ENCODE peak calls at places on chromosomes 13 and 19, in eight cellular contexts. One of them, this sample, is unnamed.

GRCh38 chr19:33477781-33478180 is 43.8 kb downstream of the PEPD start:
- DNase-seq in colonic mucosa: no peak
- DNase-seq in mesothelial cell of epicardium: no peak
- DNase-seq in fibroblast of lung: peak
- DNase-seq in transverse colon: no peak
- DNase-seq in esophagus muscularis mucosa: no peak
- DNase-seq in bronchial epithelial cell: no peak
- DNase-seq in stomach: no peak
- DNase-seq in this sample: no peak

GRCh38 chr19:35462476-35462953 is 14.5 kb downstream of the FFAR2 start:
- DNase-seq in bronchial epithelial cell: no peak
- DNase-seq in mesothelial cell of epicardium: no peak
- DNase-seq in colonic mucosa: peak
- DNase-seq in stomach: no peak
- DNase-seq in esophagus muscularis mucosa: no peak
- DNase-seq in transverse colon: peak
- DNase-seq in fibroblast of lung: no peak
- DNase-seq in this sample: peak

GRCh38 chr19:55913643-55914268 is 18.4 kb downstream of the NLRP13 start:
- DNase-seq in stomach: no peak
- DNase-seq in esophagus muscularis mucosa: peak
- DNase-seq in colonic mucosa: no peak
- DNase-seq in mesothelial cell of epicardium: no peak
- DNase-seq in bronchial epithelial cell: no peak
- DNase-seq in transverse colon: no peak
- DNase-seq in fibroblast of lung: no peak
- DNase-seq in this sample: no peak

GRCh38 chr13:36850790-36851438 is 31.9 kb downstream of the RFXAP start:
- DNase-seq in stomach: no peak
- DNase-seq in esophagus muscularis mucosa: no peak
- DNase-seq in bronchial epithelial cell: no peak
- DNase-seq in mesothelial cell of epicardium: no peak
- DNase-seq in transverse colon: peak
- DNase-seq in colonic mucosa: peak
- DNase-seq in fibroblast of lung: no peak
- DNase-seq in this sample: no peak

GRCh38 chr13:44276061-44276460 is 97.6 kb upstream of the SERP2 start:
- DNase-seq in mesothelial cell of epicardium: no peak
- DNase-seq in colonic mucosa: no peak
- DNase-seq in bronchial epithelial cell: no peak
- DNase-seq in fibroblast of lung: no peak
- DNase-seq in stomach: no peak
- DNase-seq in esophagus muscularis mucosa: no peak
- DNase-seq in transverse colon: no peak
- DNase-seq in this sample: no peak

GRCh38 chr13:24247016-24247415 is 62.4 kb upstream of the C1QTNF9 start:
- DNase-seq in colonic mucosa: no peak
- DNase-seq in esophagus muscularis mucosa: no peak
- DNase-seq in bronchial epithelial cell: no peak
- DNase-seq in mesothelial cell of epicardium: no peak
- DNase-seq in transverse colon: no peak
- DNase-seq in fibroblast of lung: no peak
- DNase-seq in stomach: no peak
- DNase-seq in this sample: no peak

GRCh38 chr13:113448885-113449692 is 4.2 kb downstream of the ADPRHL1 start:
- DNase-seq in stomach: peak
- DNase-seq in transverse colon: peak
- DNase-seq in fibroblast of lung: no peak
- DNase-seq in colonic mucosa: peak
- DNase-seq in bronchial epithelial cell: peak
- DNase-seq in mesothelial cell of epicardium: no peak
- DNase-seq in esophagus muscularis mucosa: no peak
- DNase-seq in this sample: no peak

GRCh38 chr19:10535613-10536012 is 8.1 kb upstream of the ATG4D start:
- DNase-seq in esophagus muscularis mucosa: no peak
- DNase-seq in mesothelial cell of epicardium: no peak
- DNase-seq in bronchial epithelial cell: peak
- DNase-seq in transverse colon: no peak
- DNase-seq in stomach: no peak
- DNase-seq in fibroblast of lung: peak
- DNase-seq in colonic mucosa: no peak
- DNase-seq in this sample: no peak

GRCh38 chr13:85616275-85616674 is 182.9 kb downstream of the SLITRK6 start:
- DNase-seq in esophagus muscularis mucosa: no peak
- DNase-seq in stomach: no peak
- DNase-seq in bronchial epithelial cell: peak
- DNase-seq in fibroblast of lung: peak
- DNase-seq in colonic mucosa: no peak
- DNase-seq in mesothelial cell of epicardium: no peak
- DNase-seq in transverse colon: no peak
- DNase-seq in this sample: no peak

GRCh38 chr19:46659151-46660007 is 1.6 kb downstream of the DACT3 start:
- DNase-seq in fibroblast of lung: no peak
- DNase-seq in stomach: no peak
- DNase-seq in esophagus muscularis mucosa: no peak
- DNase-seq in mesothelial cell of epicardium: peak
- DNase-seq in transverse colon: peak
- DNase-seq in bronchial epithelial cell: no peak
- DNase-seq in colonic mucosa: peak
- DNase-seq in this sample: no peak

GRCh38 chr13:113840541-113841354 is 23.1 kb downstream of the GAS6 start:
- DNase-seq in colonic mucosa: no peak
- DNase-seq in fibroblast of lung: no peak
- DNase-seq in transverse colon: no peak
- DNase-seq in stomach: no peak
- DNase-seq in esophagus muscularis mucosa: no peak
- DNase-seq in bronchial epithelial cell: no peak
- DNase-seq in mesothelial cell of epicardium: no peak
- DNase-seq in this sample: no peak

GRCh38 chr19:33779849-33780248 is 16.8 kb upstream of the KCTD15 start:
- DNase-seq in colonic mucosa: no peak
- DNase-seq in stomach: no peak
- DNase-seq in mesothelial cell of epicardium: no peak
- DNase-seq in transverse colon: no peak
- DNase-seq in esophagus muscularis mucosa: no peak
- DNase-seq in fibroblast of lung: no peak
- DNase-seq in bronchial epithelial cell: no peak
- DNase-seq in this sample: no peak

GRCh38 chr19:32870981-32871451 is 1.4 kb upstream of the SLC7A9 start:
- DNase-seq in esophagus muscularis mucosa: no peak
- DNase-seq in colonic mucosa: no peak
- DNase-seq in bronchial epithelial cell: no peak
- DNase-seq in stomach: peak
- DNase-seq in fibroblast of lung: no peak
- DNase-seq in mesothelial cell of epicardium: no peak
- DNase-seq in transverse colon: no peak
- DNase-seq in this sample: no peak

GRCh38 chr19:45881909-45882528 is 3.9 kb downstream of the IRF2BP1 start:
- DNase-seq in mesothelial cell of epicardium: no peak
- DNase-seq in bronchial epithelial cell: no peak
- DNase-seq in transverse colon: peak
- DNase-seq in fibroblast of lung: no peak
- DNase-seq in stomach: peak
- DNase-seq in colonic mucosa: peak
- DNase-seq in esophagus muscularis mucosa: no peak
- DNase-seq in this sample: no peak

GRCh38 chr13:113187263-113187669 is 21.2 kb downstream of the PCID2 start:
- DNase-seq in colonic mucosa: peak
- DNase-seq in esophagus muscularis mucosa: no peak
- DNase-seq in bronchial epithelial cell: peak
- DNase-seq in mesothelial cell of epicardium: no peak
- DNase-seq in fibroblast of lung: peak
- DNase-seq in transverse colon: peak
- DNase-seq in stomach: peak
- DNase-seq in this sample: peak

GRCh38 chr13:45721203-45721731 is 19.1 kb downstream of the CBY2 start:
- DNase-seq in esophagus muscularis mucosa: peak
- DNase-seq in transverse colon: no peak
- DNase-seq in bronchial epithelial cell: no peak
- DNase-seq in mesothelial cell of epicardium: no peak
- DNase-seq in fibroblast of lung: no peak
- DNase-seq in stomach: no peak
- DNase-seq in colonic mucosa: no peak
- DNase-seq in this sample: no peak

GRCh38 chr19:33029746-33030303 is 34.9 kb downstream of the RHPN2 start:
- DNase-seq in fibroblast of lung: no peak
- DNase-seq in stomach: no peak
- DNase-seq in colonic mucosa: no peak
- DNase-seq in bronchial epithelial cell: no peak
- DNase-seq in esophagus muscularis mucosa: no peak
- DNase-seq in mesothelial cell of epicardium: no peak
- DNase-seq in transverse colon: no peak
- DNase-seq in this sample: no peak

GRCh38 chr13:43787998-43788397 is 1.2 kb upstream of the ENOX1 start:
- DNase-seq in bronchial epithelial cell: peak
- DNase-seq in colonic mucosa: no peak
- DNase-seq in esophagus muscularis mucosa: no peak
- DNase-seq in stomach: no peak
- DNase-seq in fibroblast of lung: peak
- DNase-seq in mesothelial cell of epicardium: no peak
- DNase-seq in transverse colon: no peak
- DNase-seq in this sample: peak

GRCh38 chr19:3693030-3693925 is 7.0 kb downstream of the PIP5K1C start:
- DNase-seq in esophagus muscularis mucosa: no peak
- DNase-seq in stomach: no peak
- DNase-seq in fibroblast of lung: no peak
- DNase-seq in bronchial epithelial cell: no peak
- DNase-seq in colonic mucosa: no peak
- DNase-seq in transverse colon: no peak
- DNase-seq in mesothelial cell of epicardium: no peak
- DNase-seq in this sample: no peak

GRCh38 chr19:3690551-3691371 is 9.5 kb downstream of the PIP5K1C start:
- DNase-seq in mesothelial cell of epicardium: no peak
- DNase-seq in stomach: no peak
- DNase-seq in esophagus muscularis mucosa: no peak
- DNase-seq in transverse colon: no peak
- DNase-seq in colonic mucosa: no peak
- DNase-seq in bronchial epithelial cell: no peak
- DNase-seq in fibroblast of lung: no peak
- DNase-seq in this sample: no peak

GRCh38 chr19:3692141-3693029 is 7.9 kb downstream of the PIP5K1C start:
- DNase-seq in transverse colon: no peak
- DNase-seq in esophagus muscularis mucosa: no peak
- DNase-seq in colonic mucosa: no peak
- DNase-seq in mesothelial cell of epicardium: no peak
- DNase-seq in bronchial epithelial cell: no peak
- DNase-seq in stomach: no peak
- DNase-seq in fibroblast of lung: no peak
- DNase-seq in this sample: no peak

GRCh38 chr19:3691726-3692125 is 8.5 kb downstream of the PIP5K1C start:
- DNase-seq in transverse colon: no peak
- DNase-seq in stomach: no peak
- DNase-seq in colonic mucosa: no peak
- DNase-seq in mesothelial cell of epicardium: no peak
- DNase-seq in esophagus muscularis mucosa: no peak
- DNase-seq in fibroblast of lung: no peak
- DNase-seq in bronchial epithelial cell: no peak
- DNase-seq in this sample: no peak

GRCh38 chr19:3691372-3691716 is 8.9 kb downstream of the PIP5K1C start:
- DNase-seq in mesothelial cell of epicardium: no peak
- DNase-seq in esophagus muscularis mucosa: no peak
- DNase-seq in bronchial epithelial cell: no peak
- DNase-seq in colonic mucosa: no peak
- DNase-seq in fibroblast of lung: no peak
- DNase-seq in stomach: no peak
- DNase-seq in transverse colon: no peak
- DNase-seq in this sample: no peak
- TF ChIP-seq CTCF in mesothelial cell of epicardium: no peak
- TF ChIP-seq CTCF in esophagus muscularis mucosa: no peak
- TF ChIP-seq CTCF in bronchial epithelial cell: no peak
- TF ChIP-seq CTCF in colonic mucosa: no peak
- TF ChIP-seq CTCF in fibroblast of lung: no peak
- TF ChIP-seq CTCF in stomach: no peak
- TF ChIP-seq CTCF in transverse colon: no peak
- TF ChIP-seq CTCF in this sample: no peak

GRCh38 chr13:78323040-78323439 is 280.3 kb downstream of the POU4F1 start:
- DNase-seq in stomach: no peak
- DNase-seq in fibroblast of lung: peak
- DNase-seq in esophagus muscularis mucosa: no peak
- DNase-seq in colonic mucosa: no peak
- DNase-seq in mesothelial cell of epicardium: no peak
- DNase-seq in transverse colon: no peak
- DNase-seq in bronchial epithelial cell: no peak
- DNase-seq in this sample: no peak
- TF ChIP-seq CTCF in stomach: no peak
- TF ChIP-seq CTCF in fibroblast of lung: no peak
- TF ChIP-seq CTCF in esophagus muscularis mucosa: no peak
- TF ChIP-seq CTCF in colonic mucosa: no peak
- TF ChIP-seq CTCF in mesothelial cell of epicardium: no peak
- TF ChIP-seq CTCF in transverse colon: no peak
- TF ChIP-seq CTCF in bronchial epithelial cell: no peak
- TF ChIP-seq CTCF in this sample: no peak

GRCh38 chr19:12137541-12137940 is 2.6 kb downstream of the ZNF20 start:
- DNase-seq in colonic mucosa: no peak
- DNase-seq in mesothelial cell of epicardium: no peak
- DNase-seq in stomach: no peak
- DNase-seq in transverse colon: no peak
- DNase-seq in esophagus muscularis mucosa: no peak
- DNase-seq in bronchial epithelial cell: no peak
- DNase-seq in fibroblast of lung: no peak
- DNase-seq in this sample: peak
- TF ChIP-seq CTCF in colonic mucosa: no peak
- TF ChIP-seq CTCF in mesothelial cell of epicardium: no peak
- TF ChIP-seq CTCF in stomach: peak
- TF ChIP-seq CTCF in transverse colon: peak
- TF ChIP-seq CTCF in esophagus muscularis mucosa: peak
- TF ChIP-seq CTCF in bronchial epithelial cell: peak
- TF ChIP-seq CTCF in fibroblast of lung: no peak
- TF ChIP-seq CTCF in this sample: peak

GRCh38 chr13:109567315-109567714 is 219.1 kb downstream of the IRS2 start:
- DNase-seq in mesothelial cell of epicardium: no peak
- DNase-seq in bronchial epithelial cell: no peak
- DNase-seq in transverse colon: no peak
- DNase-seq in stomach: no peak
- DNase-seq in fibroblast of lung: no peak
- DNase-seq in esophagus muscularis mucosa: no peak
- DNase-seq in colonic mucosa: no peak
- DNase-seq in this sample: no peak
- TF ChIP-seq CTCF in mesothelial cell of epicardium: no peak
- TF ChIP-seq CTCF in bronchial epithelial cell: no peak
- TF ChIP-seq CTCF in transverse colon: no peak
- TF ChIP-seq CTCF in stomach: no peak
- TF ChIP-seq CTCF in fibroblast of lung: peak
- TF ChIP-seq CTCF in esophagus muscularis mucosa: no peak
- TF ChIP-seq CTCF in colonic mucosa: no peak
- TF ChIP-seq CTCF in this sample: peak

DNA sequence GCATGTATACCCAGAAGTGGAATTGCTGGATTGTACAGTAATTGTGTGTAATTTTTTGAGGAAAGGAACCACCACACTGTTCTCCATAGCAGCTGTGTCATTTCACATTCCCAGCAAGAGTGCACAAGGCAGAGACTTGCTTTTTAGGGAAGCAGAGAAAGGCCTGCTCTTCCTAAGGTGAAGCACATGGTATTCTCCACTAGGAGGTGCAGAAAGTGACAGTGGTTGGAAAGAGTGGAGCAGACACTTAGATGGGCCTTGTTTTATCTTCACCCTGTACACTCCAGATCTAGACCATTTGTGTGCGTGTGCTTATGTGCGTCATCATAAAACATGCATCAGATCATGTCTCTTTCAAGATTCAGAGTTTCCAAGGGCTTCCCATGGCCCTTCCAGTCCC is 35.0 kb downstream of the FAM124A start:
- DNase-seq in bronchial epithelial cell: no peak
- DNase-seq in stomach: no peak
- DNase-seq in colonic mucosa: no peak
- DNase-seq in transverse colon: no peak
- DNase-seq in esophagus muscularis mucosa: no peak
- DNase-seq in fibroblast of lung: no peak
- DNase-seq in mesothelial cell of epicardium: no peak
- DNase-seq in this sample: no peak
- TF ChIP-seq CTCF in bronchial epithelial cell: peak
- TF ChIP-seq CTCF in stomach: no peak
- TF ChIP-seq CTCF in colonic mucosa: no peak
- TF ChIP-seq CTCF in transverse colon: no peak
- TF ChIP-seq CTCF in esophagus muscularis mucosa: no peak
- TF ChIP-seq CTCF in fibroblast of lung: no peak
- TF ChIP-seq CTCF in mesothelial cell of epicardium: no peak
- TF ChIP-seq CTCF in this sample: no peak

This sample was measured in HFFc6.